ENCODE peak calls at places on chromosomes 6 and 20, in six cellular contexts. K, T, M, Z, C and G are unnamed samples.

GRCh38 chr6:9139762-9140161 is 704.4 kb upstream of the SLC35B3 start:
- DNase-seq in K (no peak), T (no peak), M (no peak), Z (no peak), C (no peak), G (no peak)

GRCh38 chr6:134168580-134169223 is 116.3 kb upstream of the SLC2A12 start:
- DNase-seq in K (no peak), T (no peak), M (no peak), Z (no peak), C (no peak), G (no peak)

GRCh38 chr20:16580127-16580526 is 6.9 kb upstream of the KIF16B start:
- DNase-seq in K (peak; percentile 12), T (no peak), M (peak; percentile 20), Z (no peak), C (no peak), G (no peak)

GRCh38 chr6:16136536-16137450 is 7.9 kb downstream of the MYLIP start:
- DNase-seq in K (no peak), T (peak; percentile 82), M (no peak), Z (no peak), C (peak; percentile 36), G (no peak)

GRCh38 chr6:53361549-53362031 is 12.8 kb upstream of the ELOVL5 start:
- DNase-seq in K (no peak), T (peak; percentile 82), M (peak; percentile 29), Z (peak; percentile 93), C (peak; percentile 81), G (peak; percentile 47)

GRCh38 chr6:4577406-4577805 is 198.8 kb upstream of the CDYL start:
- DNase-seq in K (no peak), T (no peak), M (no peak), Z (no peak), C (no peak), G (no peak)

GRCh38 chr6:43900560-43901329 is 130.7 kb downstream of the VEGFA start:
- DNase-seq in K (peak; percentile 66), T (no peak), M (no peak), Z (no peak), C (no peak), G (no peak)

GRCh38 chr6:121695346-121695745 is 259.9 kb downstream of the GJA1 start:
- DNase-seq in K (no peak), T (no peak), M (no peak), Z (no peak), C (no peak), G (no peak)

GRCh38 chr6:131678401-131678800 is 22.8 kb downstream of the OR2A4 start:
- DNase-seq in K (no peak), T (no peak), M (no peak), Z (no peak), C (no peak), G (no peak)

GRCh38 chr20:24762791-24763350 is 186.2 kb upstream of the CST7 start:
- DNase-seq in K (no peak), T (peak; percentile 33), M (no peak), Z (no peak), C (no peak), G (no peak)

GRCh38 chr6:41922154-41922553 is 855 bp downstream of the BYSL start:
- DNase-seq in K (no peak), T (no peak), M (no peak), Z (no peak), C (no peak), G (no peak)

GRCh38 chr6:35719830-35720733 is 16.8 kb upstream of the ARMC12 start:
- DNase-seq in K (no peak), T (peak; percentile 62), M (peak; percentile 52), Z (peak; percentile 66), C (peak; percentile 76), G (peak; percentile 78)

GRCh38 chr6:163751032-163751525 is 336.6 kb downstream of the QKI start:
- DNase-seq in K (no peak), T (no peak), M (no peak), Z (peak; percentile 71), C (no peak), G (no peak)

GRCh38 chr6:31948753-31949413 is 3.0 kb downstream of the CFB start:
- DNase-seq in K (no peak), T (no peak), M (no peak), Z (no peak), C (no peak), G (no peak)

GRCh38 chr6:31692353-31692752 is 10.8 kb downstream of the ABHD16A start:
- DNase-seq in K (no peak), T (no peak), M (no peak), Z (no peak), C (no peak), G (no peak)

GRCh38 chr6:143531720-143532504 is 20.4 kb upstream of the FUCA2 start:
- DNase-seq in K (no peak), T (no peak), M (no peak), Z (no peak), C (peak; percentile 15), G (no peak)

GRCh38 chr6:158817298-158818007 is 1.7 kb downstream of the EZR start:
- DNase-seq in K (peak; percentile 20), T (peak; percentile 76), M (peak; percentile 62), Z (peak; percentile 82), C (peak; percentile 43), G (no peak)